ENCODE peak calls at places on chromosomes 6 and 20, in five cellular contexts. V is GM23338; H is breast epithelium; I is foreskin fibroblast; L is CD4-positive, alpha-beta memory T cell. N is an unnamed sample.

GRCh38 chr20:44056010-44056698 is 130.8 kb downstream of the JPH2 start:
- DNase-seq in V (peak; percentile 77), H (peak; percentile 13), I (no peak), L (peak; percentile 44), N (peak; percentile 47)

GRCh38 chr6:43669050-43669921 is 18.3 kb downstream of the MRPS18A start:
- DNase-seq in V (peak; percentile 27), H (peak; percentile 37), I (peak; percentile 78), L (no peak), N (no peak)

GRCh38 chr6:56278186-56278585 is 30.8 kb upstream of the COL21A1 start:
- DNase-seq in V (peak; percentile 4), H (no peak), I (peak; percentile 54), L (no peak), N (no peak)

GRCh38 chr6:7813704-7814103 is 87.8 kb downstream of the BMP6 start:
- DNase-seq in V (peak; percentile 63), H (no peak), I (no peak), L (no peak), N (no peak)

GRCh38 chr6:100135977-100136376 is 142.0 kb upstream of the MCHR2 start:
- DNase-seq in V (no peak), H (no peak), I (no peak), L (no peak), N (no peak)

GRCh38 chr6:166005846-166006592 is 161.6 kb downstream of the TBXT start:
- DNase-seq in V (no peak), H (no peak), I (peak; percentile 66), L (no peak), N (no peak)

GRCh38 chr6:13712485-13712990 is 903 bp upstream of the RANBP9 start:
- DNase-seq in V (no peak), H (no peak), I (peak; percentile 48), L (no peak), N (no peak)

GRCh38 chr20:36861625-36861874 is 14.4 kb upstream of the TLDC2 start:
- DNase-seq in V (no peak), H (no peak), I (peak; percentile 48), L (no peak), N (no peak)

GRCh38 chr20:23023621-23024187 is 11.4 kb upstream of the SSTR4 start:
- DNase-seq in V (peak; percentile 60), H (no peak), I (peak; percentile 6), L (no peak), N (no peak)

GRCh38 chr6:95091823-95092436 is 485.4 kb upstream of the MANEA start:
- DNase-seq in V (peak; percentile 75), H (no peak), I (peak; percentile 60), L (no peak), N (no peak)

GRCh38 chr6:166906376-166907044 is 49.8 kb downstream of the RNASET2 start:
- DNase-seq in V (no peak), H (no peak), I (no peak), L (no peak), N (no peak)

GRCh38 chr6:132734694-132735236 is 20.9 kb upstream of the VNN1 start:
- DNase-seq in V (peak; percentile 43), H (no peak), I (peak; percentile 63), L (no peak), N (no peak)

GRCh38 chr6:41427642-41428401 is 92.4 kb downstream of the NCR2 start:
- DNase-seq in V (peak; percentile 82), H (peak; percentile 58), I (peak; percentile 31), L (no peak), N (no peak)

GRCh38 chr6:157376706-157377230 is 4.2 kb upstream of the ZDHHC14 start:
- DNase-seq in V (no peak), H (no peak), I (peak; percentile 43), L (no peak), N (no peak)

GRCh38 chr6:36674942-36675341 is 3.6 kb upstream of the CDKN1A start:
- DNase-seq in V (no peak), H (no peak), I (no peak), L (no peak), N (no peak)

GRCh38 chr6:9388596-9388995 is 953.3 kb upstream of the SLC35B3 start:
- DNase-seq in V (no peak), H (no peak), I (no peak), L (no peak), N (no peak)

GRCh38 chr6:118876814-118877213 is 17.1 kb upstream of the ASF1A start:
- DNase-seq in V (no peak), H (no peak), I (peak; percentile 54), L (no peak), N (no peak)

GRCh38 chr20:48919336-48919881 is 2.1 kb upstream of the ARFGEF2 start:
- DNase-seq in V (no peak), H (no peak), I (no peak), L (no peak), N (no peak)

GRCh38 chr6:158032354-158032733 is 50.7 kb downstream of the SYNJ2 start:
- DNase-seq in V (no peak), H (no peak), I (no peak), L (no peak), N (no peak)

GRCh38 chr6:63742060-63742459 is 106.5 kb downstream of the PHF3 start:
- DNase-seq in V (no peak), H (no peak), I (no peak), L (no peak), N (no peak)

GRCh38 chr6:131367206-131367873 is 205.7 kb upstream of the ARG1 start:
- DNase-seq in V (no peak), H (no peak), I (no peak), L (no peak), N (no peak)

GRCh38 chr6:37514377-37514776 is 14.7 kb upstream of the CCDC167 start:
- DNase-seq in V (no peak), H (no peak), I (peak; percentile 42), L (peak; percentile 17), N (no peak)

GRCh38 chr20:32539817-32540675 is 45.1 kb downstream of the NOL4L start:
- DNase-seq in V (no peak), H (no peak), I (no peak), L (peak; percentile 71), N (peak; percentile 78)

GRCh38 chr20:13158339-13158738 is 62.7 kb upstream of the ISM1 start:
- DNase-seq in V (no peak), H (no peak), I (no peak), L (no peak), N (no peak)

GRCh38 chr6:150145830-150146229 is 3.0 kb downstream of the PPP1R14C start:
- DNase-seq in V (no peak), H (no peak), I (no peak), L (no peak), N (no peak)

GRCh38 chr6:150143521-150144293 is 863 bp downstream of the PPP1R14C start:
- DNase-seq in V (peak; percentile 32), H (no peak), I (peak; percentile 12), L (no peak), N (no peak)

GRCh38 chr6:150142657-150143501 is at the start of gene PPP1R14C:
- DNase-seq in V (peak; percentile 82), H (no peak), I (peak; percentile 34), L (no peak), N (no peak)

GRCh38 chr6:150145427-150145826 is 2.6 kb downstream of the PPP1R14C start:
- DNase-seq in V (no peak), H (no peak), I (no peak), L (no peak), N (no peak)

DNA sequence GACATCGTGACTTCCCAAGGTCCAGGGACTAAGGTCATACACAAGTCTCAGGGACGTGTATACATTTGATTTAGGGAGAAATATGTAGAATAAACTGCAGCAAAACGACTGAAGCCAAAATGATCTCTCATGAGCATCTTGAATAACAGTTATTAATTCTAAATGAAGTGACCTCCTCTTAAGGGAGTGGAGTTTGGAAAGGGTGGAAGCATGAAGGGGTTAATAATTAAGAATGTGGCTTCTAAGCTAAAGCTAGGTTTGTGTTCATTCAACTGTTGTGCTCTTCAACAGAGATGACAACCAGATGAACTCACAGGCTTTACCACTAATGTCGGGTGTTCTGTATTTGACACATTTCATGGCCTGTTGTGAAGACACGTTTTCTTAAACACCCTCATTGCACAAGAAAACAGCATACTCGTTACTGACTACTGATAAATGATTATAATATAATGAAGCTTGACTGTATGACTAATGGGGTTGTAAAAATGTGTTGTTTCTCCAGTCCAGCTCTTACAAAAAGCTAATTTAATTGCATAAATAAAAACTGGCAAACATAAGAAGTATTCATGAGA is 1.5 kb downstream of the PPP1R14C start:
- DNase-seq in V (no peak), H (no peak), I (no peak), L (no peak), N (no peak)
- H3K4me3 ChIP-seq in V (peak overlapping the region; percentile 68), H (peak overlapping the region; percentile 58), I (no peak overlapping the region), L (no peak overlapping the region), N (no peak overlapping the region)

GRCh38 chr6:25717856-25718740 is 36.4 kb upstream of the SLC17A4 start:
- DNase-seq in V (peak; percentile 60), H (no peak), I (peak; percentile 65), L (peak; percentile 4), N (no peak)
- H3K4me3 ChIP-seq in V (no peak overlapping the region), H (no peak overlapping the region), I (no peak overlapping the region), L (no peak overlapping the region), N (no peak overlapping the region)

GRCh38 chr20:51560550-51561307 is 18.2 kb upstream of the NFATC2 start:
- DNase-seq in V (no peak), H (no peak), I (peak; percentile 20), L (no peak), N (no peak)

GRCh38 chr20:51562334-51563140 is 20.0 kb upstream of the NFATC2 start:
- DNase-seq in V (peak; percentile 83), H (peak; percentile 84), I (peak; percentile 94), L (no peak), N (no peak)

GRCh38 chr20:51563141-51563596 is 20.6 kb upstream of the NFATC2 start:
- DNase-seq in V (no peak), H (no peak), I (no peak), L (no peak), N (no peak)

GRCh38 chr20:51562027-51562333 is 19.5 kb upstream of the NFATC2 start:
- DNase-seq in V (no peak), H (no peak), I (peak; percentile 51), L (no peak), N (peak; percentile 12)

GRCh38 chr20:51560042-51560441 is 17.5 kb upstream of the NFATC2 start:
- DNase-seq in V (no peak), H (no peak), I (no peak), L (no peak), N (no peak)
- H3K4me3 ChIP-seq in V (no peak overlapping the region), H (no peak overlapping the region), I (no peak overlapping the region), L (no peak overlapping the region), N (no peak overlapping the region)

GRCh38 chr6:33699739-33700138 is 11.8 kb downstream of the UQCC2 start:
- DNase-seq in V (no peak), H (no peak), I (no peak), L (no peak), N (no peak)

GRCh38 chr6:33697845-33698244 is 13.7 kb downstream of the UQCC2 start:
- DNase-seq in V (no peak), H (no peak), I (no peak), L (no peak), N (no peak)

GRCh38 chr6:33699131-33699530 is 12.4 kb downstream of the UQCC2 start:
- DNase-seq in V (no peak), H (no peak), I (no peak), L (no peak), N (no peak)

GRCh38 chr6:33696538-33697518 is 14.7 kb downstream of the UQCC2 start:
- DNase-seq in V (no peak), H (no peak), I (peak; percentile 88), L (peak; percentile 43), N (no peak)

DNA sequence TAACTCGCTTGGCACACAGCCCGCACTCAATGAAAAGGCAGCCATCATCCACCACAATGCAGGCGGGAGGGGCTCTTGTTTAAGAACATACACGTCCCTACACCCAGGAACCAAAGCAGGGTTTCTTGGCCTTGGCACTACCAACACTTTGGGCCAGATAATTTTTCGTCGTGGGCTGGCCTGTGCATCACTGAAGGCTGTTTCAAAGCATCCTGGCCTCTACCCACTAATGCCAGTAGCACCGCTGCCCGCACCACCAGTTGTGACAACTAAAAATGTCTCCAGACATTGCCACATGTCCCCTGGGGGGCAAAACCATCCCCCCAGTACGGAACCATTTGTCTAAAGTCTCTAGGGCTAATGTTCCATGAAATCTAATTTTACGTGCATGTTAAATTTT is 13.0 kb downstream of the UQCC2 start:
- DNase-seq in V (no peak), H (no peak), I (no peak), L (no peak), N (no peak)
- H3K4me3 ChIP-seq in V (no peak overlapping the region), H (no peak overlapping the region), I (no peak overlapping the region), L (no peak overlapping the region), N (no peak overlapping the region)